ENCODE peak calls at places on chromosomes 1 and 21, in ten cellular contexts. J is mammary epithelial cell, R is thyroid gland, L is fibroblast of villous mesenchyme, Q is osteoblast, N is sigmoid colon, B is heart right ventricle, G is esophagus muscularis mucosa, Y is psoas muscle, M is cardiac muscle cell. E is an unnamed sample.

GRCh38 chr1:31577515-31578191 is 1.3 kb downstream of the TINAGL1 start:
- DNase-seq in J (peak; percentile 66), R (no peak), L (no peak), Q (peak; percentile 80), N (peak; percentile 78), B (no peak), G (no peak), Y (no peak), M (no peak), E (peak; percentile 38)

GRCh38 chr1:185825556-185825955 is 91.4 kb downstream of the HMCN1 start:
- DNase-seq in J (no peak), R (no peak), L (no peak), Q (peak; percentile 35), N (no peak), B (no peak), G (no peak), Y (no peak), M (no peak), E (peak; percentile 25)

GRCh38 chr21:16570196-16570595 is 840.4 kb downstream of the USP25 start:
- DNase-seq in J (peak; percentile 58), R (no peak), L (peak; percentile 32), Q (no peak), N (no peak), B (no peak), G (no peak), Y (no peak), M (no peak), E (no peak)

GRCh38 chr1:235513495-235514366 is 9.5 kb upstream of the B3GALNT2 start:
- DNase-seq in J (peak; percentile 59), R (peak; percentile 9), L (peak; percentile 83), Q (no peak), N (no peak), B (no peak), G (no peak), Y (no peak), M (peak; percentile 70), E (peak; percentile 85)

GRCh38 chr1:91511386-91511785 is 10.7 kb downstream of the CDC7 start:
- DNase-seq in J (peak; percentile 10), R (no peak), L (peak; percentile 69), Q (no peak), N (no peak), B (no peak), G (no peak), Y (no peak), M (peak; percentile 54), E (peak; percentile 72)

GRCh38 chr1:17170571-17170970 is 34.4 kb upstream of the PADI1 start:
- DNase-seq in J (peak; percentile 35), R (no peak), L (peak; percentile 76), Q (no peak), N (no peak), B (no peak), G (no peak), Y (no peak), M (no peak), E (peak; percentile 65)

GRCh38 chr21:35265170-35265877 is 216.2 kb upstream of the RUNX1 start:
- DNase-seq in J (peak; percentile 94), R (no peak), L (peak; percentile 54), Q (no peak), N (no peak), B (no peak), G (no peak), Y (no peak), M (no peak), E (peak; percentile 35)

GRCh38 chr1:205245096-205245495 is 17.4 kb downstream of the TMCC2 start:
- DNase-seq in J (no peak), R (no peak), L (no peak), Q (peak; percentile 48), N (peak; percentile 36), B (no peak), G (no peak), Y (no peak), M (no peak), E (no peak)

GRCh38 chr1:212946872-212947271 is 3.5 kb upstream of the VASH2 start:
- DNase-seq in J (no peak), R (no peak), L (no peak), Q (no peak), N (no peak), B (no peak), G (no peak), Y (no peak), M (no peak), E (no peak)

GRCh38 chr21:27802816-27803475 is 836.1 kb upstream of the ADAMTS5 start:
- DNase-seq in J (peak; percentile 43), R (no peak), L (peak; percentile 41), Q (no peak), N (no peak), B (no peak), G (no peak), Y (no peak), M (peak; percentile 52), E (peak; percentile 80)

GRCh38 chr21:25080161-25080560 is 527.1 kb downstream of the MRPL39 start:
- DNase-seq in J (no peak), R (no peak), L (no peak), Q (no peak), N (no peak), B (no peak), G (no peak), Y (no peak), M (no peak), E (peak; percentile 2)

GRCh38 chr1:61058477-61059245 is 23.7 kb upstream of the NFIA start:
- DNase-seq in J (no peak), R (no peak), L (peak; percentile 91), Q (peak; percentile 44), N (no peak), B (no peak), G (no peak), Y (no peak), M (no peak), E (peak; percentile 41)

GRCh38 chr21:26169061-26169610 is 1.4 kb downstream of the APP start:
- DNase-seq in J (peak; percentile 60), R (peak; percentile 52), L (peak; percentile 78), Q (peak; percentile 96), N (peak; percentile 70), B (no peak), G (no peak), Y (peak; percentile 55), M (peak; percentile 69), E (peak; percentile 88)

GRCh38 chr21:33402011-33402979 is 918 bp upstream of the IFNGR2 start:
- DNase-seq in J (peak; percentile 82), R (peak; percentile 92), L (peak; percentile 97), Q (peak; percentile 92), N (peak; percentile 89), B (peak; percentile 65), G (peak; percentile 93), Y (peak; percentile 82), M (peak; percentile 21), E (peak; percentile 87)

GRCh38 chr1:160821627-160822026 is 25.7 kb downstream of the LY9 start:
- DNase-seq in J (no peak), R (no peak), L (no peak), Q (no peak), N (no peak), B (no peak), G (peak; percentile 24), Y (no peak), M (no peak), E (no peak)
- TF ChIP-seq CTCF in J (no peak), R (no peak), L (peak; percentile 20), Q (peak; percentile 12), N (no peak), B (no peak), G (no peak), Y (no peak), M (peak; percentile 41), E (peak; percentile 17)

DNA sequence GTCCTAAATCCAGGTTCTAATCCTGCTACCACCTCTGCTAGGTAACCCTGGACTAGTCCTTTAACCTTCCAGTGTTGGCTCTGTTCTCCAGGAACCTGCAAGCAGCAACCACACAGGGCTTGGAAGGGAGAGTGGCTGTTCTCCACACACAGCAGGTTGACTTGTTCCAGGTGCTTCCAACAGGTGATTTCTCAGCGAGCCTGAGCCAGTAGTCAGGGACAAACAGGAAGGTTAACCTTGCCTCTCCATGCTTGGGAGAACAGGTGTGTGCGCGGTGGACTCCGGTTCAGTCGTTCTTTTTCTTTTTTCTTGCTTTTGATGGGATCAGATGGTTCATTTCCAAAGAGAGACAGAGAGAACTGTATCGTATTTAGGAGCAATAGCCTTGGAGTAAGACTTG is 808 bp upstream of the CACHD1 start:
- DNase-seq in J (peak; percentile 8), R (peak; percentile 65), L (no peak), Q (no peak), N (no peak), B (no peak), G (peak; percentile 53), Y (no peak), M (no peak), E (no peak)
- H3K4me3 ChIP-seq in J (no peak overlapping the region), R (peak overlapping the region; percentile 73), L (no peak overlapping the region), Q (peak overlapping the region; percentile 83), N (no peak overlapping the region), B (peak overlapping the region; percentile 82), G (peak overlapping the region; percentile 82), Y (peak overlapping the region; percentile 91), M (peak overlapping the region; percentile 95), E (no peak overlapping the region)

GRCh38 chr1:163673756-163674155 is 352.0 kb downstream of the NUF2 start:
- DNase-seq in J (no peak), R (no peak), L (peak; percentile 71), Q (no peak), N (no peak), B (no peak), G (no peak), Y (no peak), M (no peak), E (no peak)

GRCh38 chr1:163670980-163671757 is 349.4 kb downstream of the NUF2 start:
- DNase-seq in J (no peak), R (no peak), L (no peak), Q (no peak), N (no peak), B (no peak), G (no peak), Y (no peak), M (no peak), E (no peak)

GRCh38 chr1:163664706-163665321 is 343.1 kb downstream of the NUF2 start:
- DNase-seq in J (no peak), R (no peak), L (no peak), Q (no peak), N (no peak), B (no peak), G (no peak), Y (no peak), M (no peak), E (no peak)

GRCh38 chr1:163673076-163673475 is 351.3 kb downstream of the NUF2 start:
- DNase-seq in J (no peak), R (no peak), L (peak; percentile 27), Q (no peak), N (no peak), B (no peak), G (no peak), Y (no peak), M (no peak), E (no peak)

DNA sequence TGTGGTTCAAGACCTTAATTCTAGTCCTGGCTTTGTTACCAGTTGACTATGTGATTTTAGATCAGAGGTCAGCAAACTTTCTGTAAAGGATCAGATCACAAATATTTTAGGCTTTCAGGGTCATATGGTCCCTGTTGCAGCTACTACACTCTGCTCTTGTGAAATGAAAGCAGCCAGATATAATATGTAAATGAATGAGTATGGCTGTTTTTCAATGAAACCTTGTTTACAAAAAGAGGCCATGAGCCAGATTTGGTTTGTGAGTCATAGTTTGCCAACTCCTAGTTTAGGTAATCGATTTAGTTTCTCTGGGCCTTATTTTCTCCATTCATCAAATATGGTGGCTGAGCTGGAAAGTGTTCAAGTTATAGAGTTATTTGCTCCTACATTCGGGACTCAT is 346.7 kb downstream of the NUF2 start:
- DNase-seq in J (no peak), R (no peak), L (peak; percentile 32), Q (no peak), N (no peak), B (no peak), G (no peak), Y (no peak), M (no peak), E (no peak)
- TF ChIP-seq CTCF in J (no peak), R (no peak), L (no peak), Q (no peak), N (no peak), B (no peak), G (no peak), Y (no peak), M (no peak), E (no peak)

GRCh38 chr1:54498383-54499096 is 49.5 kb upstream of the ACOT11 start:
- DNase-seq in J (no peak), R (no peak), L (no peak), Q (peak; percentile 55), N (no peak), B (no peak), G (no peak), Y (no peak), M (no peak), E (peak; percentile 22)
- H3K4me3 ChIP-seq in J (no peak overlapping the region), R (no peak overlapping the region), L (no peak overlapping the region), Q (no peak overlapping the region), N (no peak overlapping the region), B (no peak overlapping the region), G (peak overlapping the region; percentile 46), Y (peak overlapping the region; percentile 60), M (no peak overlapping the region), E (no peak overlapping the region)